ENCODE peak calls at places on chromosomes 16 and 17, in nine cellular contexts. R is NCI-H187 treated with DMSO at 0.1 percent for 48 hours, W is Peyer's patch, O is iris pigment epithelial cell, M is EH, V is heart right ventricle, S is amniotic stem cell, E is lung, B is HTR-8/SVneo. U is an unnamed sample.

GRCh38 chr16:35391328-35391727 is 1931.9 kb downstream of the TP53TG3F start:
- DNase-seq in V (peak; percentile 15), M (peak; percentile 9), B (no peak), E (peak; percentile 35), S (no peak), W (no peak), O (peak; percentile 56), R (no peak), U (peak; percentile 20)

GRCh38 chr17:42060231-42060630 is 9.8 kb upstream of the C17orf113 start:
- DNase-seq in R (no peak), M (no peak), E (no peak), B (no peak), W (no peak), V (no peak), S (no peak), O (no peak), U (no peak)

GRCh38 chr17:77291591-77292386 is 151.0 kb downstream of the SEC14L1 start:
- DNase-seq in M (no peak), R (no peak), E (no peak), B (no peak), S (no peak), W (no peak), O (peak; percentile 28), V (no peak), U (no peak)

GRCh38 chr17:22461460-22462145 is 769.3 kb downstream of the KCNJ18 start:
- DNase-seq in S (no peak), V (no peak), R (no peak), O (no peak), B (no peak), E (no peak), M (no peak), W (no peak), U (no peak)

GRCh38 chr17:30905742-30906100 is 317 bp downstream of the TEFM start:
- DNase-seq in O (no peak), E (no peak), R (no peak), B (no peak), S (no peak), W (no peak), M (no peak), V (no peak), U (peak; percentile 2)

GRCh38 chr17:77356690-77357201 is 216.0 kb downstream of the SEC14L1 start:
- DNase-seq in S (no peak), R (no peak), W (peak; percentile 41), B (no peak), E (peak; percentile 28), V (no peak), M (no peak), O (no peak), U (no peak)

GRCh38 chr17:22516861-22517636 is 824.7 kb downstream of the KCNJ18 start:
- DNase-seq in W (no peak), M (no peak), O (no peak), R (no peak), S (no peak), V (no peak), E (no peak), B (no peak), U (no peak)

GRCh38 chr16:75555213-75555706 is 792 bp downstream of the TMEM231 start:
- DNase-seq in E (peak; percentile 84), O (peak; percentile 90), W (peak; percentile 78), M (peak; percentile 94), S (peak; percentile 88), B (peak; percentile 96), V (peak; percentile 88), R (peak; percentile 17), U (peak; percentile 94)

GRCh38 chr16:88938933-88939813 is 37.8 kb downstream of the CBFA2T3 start:
- DNase-seq in O (no peak), M (no peak), V (peak; percentile 74), W (no peak), E (no peak), S (no peak), R (no peak), B (no peak), U (no peak)

GRCh38 chr17:5198472-5198871 is 6.8 kb upstream of the ZNF594 start:
- DNase-seq in M (no peak), V (no peak), B (no peak), S (no peak), R (no peak), O (no peak), E (no peak), W (peak; percentile 57), U (no peak)

GRCh38 chr16:22177968-22178934 is 15.9 kb downstream of the SDR42E2 start:
- DNase-seq in S (no peak), B (no peak), R (no peak), O (no peak), E (no peak), W (no peak), M (no peak), V (no peak), U (no peak)

GRCh38 chr17:45940826-45941225 is 46.5 kb downstream of the MAPT start:
- DNase-seq in S (no peak), M (no peak), R (no peak), V (peak; percentile 20), E (peak; percentile 62), B (no peak), O (no peak), W (no peak), U (no peak)

GRCh38 chr17:55770220-55770870 is 19.5 kb downstream of the PCTP start:
- DNase-seq in B (peak; percentile 79), W (no peak), S (peak; percentile 6), E (no peak), M (peak; percentile 70), O (peak; percentile 67), R (peak; percentile 10), V (no peak), U (peak; percentile 89)